ENCODE peak calls at places on chromosomes 7 and 10, in seven cellular contexts. B is EL, M is HuH-7, J is activated T-cell treated with anti-CD3 and anti-CD28 coated beads for 48 hours, C is ureter, G is iPS DF 19.7, P is NCI-H146. Q is an unnamed sample.

GRCh38 chr10:113027574-113028392 is 77.7 kb downstream of the TCF7L2 start:
- DNase-seq in B (no peak), M (no peak), J (no peak), C (no peak), G (no peak), P (no peak), Q (no peak)

GRCh38 chr10:77637474-77637985 is at the start of gene KCNMA1:
- DNase-seq in B (peak), M (no peak), J (no peak), C (no peak), G (no peak), P (peak), Q (peak)

GRCh38 chr7:95367606-95368005 is 28.6 kb downstream of the PON3 start:
- DNase-seq in B (no peak), M (no peak), J (no peak), C (no peak), G (no peak), P (no peak), Q (no peak)

GRCh38 chr7:231030-231857 is 38.9 kb downstream of the FAM20C start:
- DNase-seq in B (no peak), M (no peak), J (no peak), C (no peak), G (no peak), P (no peak), Q (no peak)

GRCh38 chr7:9242604-9243003 is 809.2 kb downstream of the NXPH1 start:
- DNase-seq in B (no peak), M (no peak), J (no peak), C (no peak), G (no peak), P (no peak), Q (no peak)

GRCh38 chr10:101032637-101033201 is 1.7 kb downstream of the SFXN3 start:
- DNase-seq in B (peak), M (no peak), J (peak), C (peak), G (no peak), P (no peak), Q (peak)

GRCh38 chr7:117085769-117086463 is 132.6 kb downstream of the ST7 start:
- DNase-seq in B (no peak), M (no peak), J (no peak), C (no peak), G (no peak), P (no peak), Q (no peak)

GRCh38 chr7:41869091-41869490 is 166.2 kb upstream of the INHBA start:
- DNase-seq in B (peak), M (no peak), J (no peak), C (no peak), G (no peak), P (no peak), Q (no peak)

GRCh38 chr7:130897515-130898419 is 163.8 kb upstream of the KLF14 start:
- DNase-seq in B (peak), M (no peak), J (no peak), C (peak), G (no peak), P (no peak), Q (no peak)

GRCh38 chr7:142349670-142350405 is 92.0 kb upstream of the PRSS58 start:
- DNase-seq in B (no peak), M (no peak), J (no peak), C (no peak), G (no peak), P (no peak), Q (no peak)

GRCh38 chr10:48608279-48608681 is 3.4 kb upstream of the ARHGAP22 start:
- DNase-seq in B (peak), M (peak), J (peak), C (peak), G (peak), P (peak), Q (peak)

GRCh38 chr7:79241288-79242055 is 212.0 kb downstream of the MAGI2 start:
- DNase-seq in B (peak), M (no peak), J (no peak), C (no peak), G (no peak), P (no peak), Q (no peak)